ENCODE peak calls at places on chromosomes 4 and X, in eight cellular contexts. F is BE2C; U is GM23248; H is CD4-positive, CD25-positive, alpha-beta regulatory T cell; C is HCT116; T is kidney; B is fibroblast of lung; K is body of pancreas. G is an unnamed sample. For H3K9me3, the result is how much of the 10 kb centered on the place peaks cover.

GRCh38 chr4:66585767-66586166 is 915.5 kb upstream of the EPHA5 start:
- DNase-seq in U (no peak), B (no peak), F (no peak), K (no peak), T (no peak), C (no peak), H (no peak), G (no peak)

GRCh38 chr4:6183740-6184139 is 16.6 kb downstream of the JAKMIP1 start:
- DNase-seq in C (no peak), H (peak), F (no peak), K (no peak), T (no peak), B (no peak), U (no peak), G (no peak)

GRCh38 chrX:11113731-11114130 is 2.6 kb downstream of the HCCS start:
- DNase-seq in K (no peak), F (no peak), U (peak), T (no peak), H (no peak), B (peak), C (no peak), G (no peak)

GRCh38 chr4:147361726-147362125 is 119.2 kb upstream of the EDNRA start:
- DNase-seq in B (peak), F (peak), C (peak), K (no peak), H (no peak), U (peak), T (no peak), G (peak)

GRCh38 chrX:138519296-138519695 is 192.2 kb downstream of the FGF13 start:
- DNase-seq in B (peak), F (no peak), C (no peak), H (no peak), K (no peak), U (peak), T (no peak), G (no peak)

GRCh38 chr4:3797831-3798500 is 31.8 kb downstream of the ADRA2C start:
- DNase-seq in T (peak), C (no peak), B (no peak), H (no peak), K (no peak), F (no peak), U (no peak), G (no peak)

GRCh38 chr4:114311745-114312144 is 286.9 kb upstream of the UGT8 start:
- DNase-seq in T (no peak), B (no peak), U (no peak), K (no peak), F (no peak), C (no peak), H (no peak), G (no peak)

GRCh38 chrX:133185938-133186337 is 32.2 kb downstream of the TFDP3 start:
- DNase-seq in C (peak), F (no peak), B (no peak), H (no peak), T (no peak), U (no peak), K (peak), G (no peak)

GRCh38 chr4:77773101-77773500 is 46.1 kb downstream of the CNOT6L start:
- DNase-seq in T (no peak), H (no peak), B (no peak), C (no peak), F (no peak), U (peak), K (no peak), G (no peak)

GRCh38 chr4:71992571-71992970 is 39.2 kb upstream of the NPFFR2 start:
- DNase-seq in B (peak), K (no peak), C (no peak), U (no peak), H (no peak), F (no peak), T (no peak), G (no peak)

GRCh38 chr4:165472943-165473676 is 94.3 kb downstream of the CPE start:
- DNase-seq in B (no peak), H (no peak), K (no peak), F (no peak), T (no peak), U (no peak), C (no peak), G (no peak)

GRCh38 chr4:165474784-165475705 is 96.2 kb downstream of the CPE start:
- DNase-seq in F (no peak), H (no peak), C (no peak), K (no peak), U (no peak), T (no peak), B (no peak), G (no peak)

GRCh38 chr4:165464813-165465381 is 86.1 kb downstream of the CPE start:
- DNase-seq in T (no peak), B (peak), K (peak), F (peak), U (peak), C (no peak), H (peak), G (peak)

GRCh38 chr4:165464338-165464737 is 85.5 kb downstream of the CPE start:
- DNase-seq in F (no peak), H (no peak), C (no peak), K (no peak), U (no peak), B (no peak), T (no peak), G (no peak)

GRCh38 chr4:165470009-165470408 is 91.2 kb downstream of the CPE start:
- DNase-seq in K (no peak), H (no peak), U (no peak), B (no peak), C (no peak), T (no peak), F (no peak), G (no peak)
- H3K9me3 ChIP-seq in K (under half), H (under half), U (under half), B (under half), C (under half), T (under half), F (under half), G (under half)

GRCh38 chrX:39905475-39905889 is 192.3 kb downstream of the BCOR start:
- DNase-seq in H (no peak), U (no peak), T (no peak), F (no peak), C (no peak), B (peak), K (peak), G (no peak)
- H3K9me3 ChIP-seq in H (under half), U (under half), T (under half), F (under half), C (under half), B (under half), K (under half), G (under half)

GRCh38 chr4:116018831-116019230 is 905.4 kb upstream of the NDST4 start:
- DNase-seq in K (no peak), C (no peak), H (no peak), T (no peak), F (no peak), B (no peak), U (no peak), G (no peak)
- H3K9me3 ChIP-seq in K (under half), C (under half), H (under half), T (under half), F (under half), B (under half), U (under half), G (under half)

GRCh38 chr4:123052007-123052406 is 129.6 kb upstream of the NUDT6 start:
- DNase-seq in T (no peak), K (no peak), H (no peak), F (no peak), U (no peak), B (no peak), C (no peak), G (no peak)

GRCh38 chr4:123046096-123046495 is 123.7 kb upstream of the NUDT6 start:
- DNase-seq in T (no peak), U (no peak), C (no peak), K (no peak), B (no peak), F (no peak), H (no peak), G (no peak)

GRCh38 chr4:123055943-123056342 is 133.5 kb upstream of the NUDT6 start:
- DNase-seq in U (peak), T (no peak), F (no peak), B (peak), K (no peak), H (no peak), C (no peak), G (no peak)

DNA sequence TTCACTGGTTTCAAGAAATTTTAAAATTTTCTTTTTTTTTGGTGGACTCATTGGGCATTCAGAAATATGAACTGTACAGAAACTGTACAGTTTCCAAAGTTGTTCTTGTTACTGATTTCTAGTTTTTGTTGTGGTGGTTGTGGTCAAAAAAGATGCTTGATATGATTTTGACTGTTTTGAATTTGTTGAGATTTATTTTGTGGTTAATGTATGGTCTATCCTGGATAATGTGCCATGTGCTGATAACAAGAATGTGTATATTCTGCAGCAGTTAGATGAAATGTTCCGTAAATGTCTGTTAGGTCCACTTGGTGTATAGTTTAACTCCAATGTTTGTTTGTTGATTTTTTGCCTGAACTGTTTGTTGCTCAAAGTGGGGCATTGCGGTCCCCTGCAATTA is 127.6 kb upstream of the NUDT6 start:
- DNase-seq in U (no peak), T (no peak), F (no peak), B (no peak), H (no peak), C (no peak), K (no peak), G (no peak)
- H3K9me3 ChIP-seq in U (under half), T (under half), F (under half), B (under half), H (under half), C (under half), K (under half), G (under half)

GRCh38 chrX:118627084-118627758 is 100.2 kb upstream of the IL13RA1 start:
- DNase-seq in F (no peak), U (peak), C (no peak), B (peak), T (no peak), K (no peak), H (no peak), G (no peak)
- H3K9me3 ChIP-seq in F (under half), U (under half), C (under half), B (under half), T (under half), K (under half), H (under half), G (under half)

GRCh38 chr4:75963558-75963957 is 22.7 kb upstream of the NAAA start:
- DNase-seq in F (no peak), B (no peak), H (no peak), K (no peak), C (no peak), U (no peak), T (no peak), G (no peak)
- H3K9me3 ChIP-seq in F (under half), B (under half), H (under half), K (under half), C (under half), U (under half), T (under half), G (under half)

DNA sequence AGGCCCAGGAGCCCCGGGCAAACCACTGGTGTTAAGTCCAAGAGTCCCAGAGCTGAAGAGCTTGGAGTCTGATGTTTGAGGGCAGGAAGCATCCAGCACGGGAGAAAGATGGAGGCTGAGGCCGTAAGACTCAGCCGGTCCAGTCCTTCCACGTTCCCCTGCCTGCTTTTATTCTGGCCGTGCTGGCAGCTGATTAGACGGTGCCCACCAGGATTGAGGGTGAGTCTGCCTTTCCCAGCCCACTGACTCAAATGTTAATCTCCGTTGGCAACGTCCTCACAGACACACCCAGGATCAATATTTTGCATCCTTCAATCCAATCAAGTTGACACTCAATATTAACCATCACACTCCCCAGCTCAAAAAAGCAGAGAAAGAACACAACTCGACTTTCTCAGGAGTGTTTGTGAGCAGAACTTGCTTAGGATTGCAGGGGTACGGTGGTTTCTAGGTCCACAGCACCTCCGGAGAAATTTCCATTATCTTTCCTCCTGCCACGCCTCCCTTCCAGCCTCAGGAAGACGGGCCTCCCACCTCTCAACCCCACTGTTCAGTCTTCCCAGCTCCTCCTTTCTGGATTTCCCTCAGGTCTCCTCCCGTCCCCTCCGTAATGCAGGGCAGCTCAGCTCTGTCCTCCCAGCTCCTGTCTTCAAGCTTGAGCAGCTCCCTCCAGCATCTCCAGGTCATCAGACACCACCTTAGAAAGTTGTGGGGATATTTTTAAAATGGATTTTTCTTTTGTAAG is 13.3 kb upstream of the TMEM271 start:
- DNase-seq in K (no peak), F (no peak), B (no peak), H (no peak), C (no peak), U (no peak), T (no peak), G (no peak)
- H3K9me3 ChIP-seq in K (under half), F (under half), B (under half), H (under half), C (under half), U (under half), T (under half), G (under half)

GRCh38 chr4:143089847-143090246 is 94.9 kb upstream of the USP38 start:
- DNase-seq in K (no peak), C (no peak), B (no peak), T (no peak), F (no peak), U (no peak), H (no peak), G (no peak)
- H3K9me3 ChIP-seq in K (under half), C (under half), B (under half), T (under half), F (under half), U (under half), H (under half), G (under half)

DNA sequence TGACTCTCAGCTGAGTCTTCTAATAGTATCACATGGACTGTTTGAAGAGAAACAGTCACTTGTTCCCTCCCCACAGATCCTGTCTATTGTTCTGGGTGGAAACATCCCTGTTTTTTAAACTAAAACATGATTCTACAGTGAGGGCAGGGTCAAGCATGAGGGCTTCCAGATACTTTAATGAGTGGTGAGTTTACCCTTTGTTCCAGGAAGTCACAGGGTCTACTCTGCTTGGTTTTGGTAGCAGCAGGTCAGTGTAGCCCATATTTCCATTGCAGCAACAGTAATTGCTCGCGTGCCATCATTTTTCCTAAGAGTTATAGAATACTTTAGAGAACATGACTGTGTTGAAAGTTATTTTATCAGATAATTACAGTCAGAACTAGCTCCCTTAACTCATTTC is 87.4 kb downstream of the ZNF732 start:
- DNase-seq in B (no peak), H (no peak), C (no peak), U (no peak), F (no peak), T (no peak), K (no peak), G (no peak)
- H3K9me3 ChIP-seq in B (under half), H (under half), C (under half), U (under half), F (under half), T (under half), K (under half), G (under half)

GRCh38 chrX:146956760-146957159 is 142.2 kb upstream of the CXorf51A start:
- DNase-seq in F (no peak), U (no peak), T (no peak), K (no peak), C (no peak), B (no peak), H (no peak), G (no peak)
- H3K9me3 ChIP-seq in F (under half), U (under half), T (under half), K (under half), C (under half), B (under half), H (under half), G (under half)